ENCODE peak calls at places on chromosomes 1 and 21, in ten cellular contexts. One of them, this sample, is unnamed.

GRCh38 chr1:63713627-63714481 is 60.0 kb upstream of the ROR1 start:
- DNase-seq in GM12891: no peak
- DNase-seq in upper lobe of left lung: no peak
- DNase-seq in lower leg skin: no peak
- DNase-seq in NB4: no peak
- DNase-seq in A549: peak
- DNase-seq in uterus: no peak
- DNase-seq in IMR-90: peak
- DNase-seq in HCT116: peak
- DNase-seq in stomach: no peak
- DNase-seq in this sample: peak

GRCh38 chr1:2194319-2194897 is at the start of gene FAAP20:
- DNase-seq in GM12891: peak
- DNase-seq in A549: peak
- DNase-seq in uterus: no peak
- DNase-seq in HCT116: peak
- DNase-seq in IMR-90: peak
- DNase-seq in lower leg skin: no peak
- DNase-seq in stomach: peak
- DNase-seq in upper lobe of left lung: peak
- DNase-seq in NB4: peak
- DNase-seq in this sample: peak

GRCh38 chr21:21200939-21201610 is 202.9 kb downstream of the NCAM2 start:
- DNase-seq in IMR-90: peak
- DNase-seq in HCT116: no peak
- DNase-seq in GM12891: no peak
- DNase-seq in A549: no peak
- DNase-seq in upper lobe of left lung: no peak
- DNase-seq in stomach: no peak
- DNase-seq in lower leg skin: no peak
- DNase-seq in NB4: no peak
- DNase-seq in uterus: no peak
- DNase-seq in this sample: no peak

GRCh38 chr21:46187814-46188213 is 3.6 kb upstream of the SPATC1L start:
- DNase-seq in HCT116: no peak
- DNase-seq in stomach: no peak
- DNase-seq in A549: no peak
- DNase-seq in GM12891: no peak
- DNase-seq in upper lobe of left lung: no peak
- DNase-seq in IMR-90: no peak
- DNase-seq in NB4: no peak
- DNase-seq in uterus: no peak
- DNase-seq in lower leg skin: no peak
- DNase-seq in this sample: no peak

GRCh38 chr1:241842565-241842964 is 5.4 kb upstream of the EXO1 start:
- DNase-seq in NB4: no peak
- DNase-seq in GM12891: no peak
- DNase-seq in uterus: no peak
- DNase-seq in IMR-90: peak
- DNase-seq in HCT116: no peak
- DNase-seq in A549: no peak
- DNase-seq in upper lobe of left lung: no peak
- DNase-seq in lower leg skin: no peak
- DNase-seq in stomach: no peak
- DNase-seq in this sample: no peak

GRCh38 chr1:208513799-208514198 is 269.6 kb upstream of the PLXNA2 start:
- DNase-seq in lower leg skin: no peak
- DNase-seq in NB4: no peak
- DNase-seq in uterus: no peak
- DNase-seq in stomach: no peak
- DNase-seq in upper lobe of left lung: no peak
- DNase-seq in GM12891: no peak
- DNase-seq in HCT116: no peak
- DNase-seq in A549: no peak
- DNase-seq in IMR-90: no peak
- DNase-seq in this sample: no peak

GRCh38 chr1:228243093-228243492 is 35.2 kb downstream of the OBSCN start:
- DNase-seq in uterus: no peak
- DNase-seq in HCT116: no peak
- DNase-seq in IMR-90: no peak
- DNase-seq in upper lobe of left lung: no peak
- DNase-seq in A549: no peak
- DNase-seq in GM12891: no peak
- DNase-seq in NB4: no peak
- DNase-seq in stomach: no peak
- DNase-seq in lower leg skin: no peak
- DNase-seq in this sample: no peak

GRCh38 chr1:7469255-7469938 is 301.7 kb upstream of the VAMP3 start:
- DNase-seq in stomach: no peak
- DNase-seq in A549: no peak
- DNase-seq in NB4: no peak
- DNase-seq in upper lobe of left lung: no peak
- DNase-seq in lower leg skin: no peak
- DNase-seq in GM12891: no peak
- DNase-seq in HCT116: no peak
- DNase-seq in uterus: no peak
- DNase-seq in IMR-90: no peak
- DNase-seq in this sample: peak

DNA sequence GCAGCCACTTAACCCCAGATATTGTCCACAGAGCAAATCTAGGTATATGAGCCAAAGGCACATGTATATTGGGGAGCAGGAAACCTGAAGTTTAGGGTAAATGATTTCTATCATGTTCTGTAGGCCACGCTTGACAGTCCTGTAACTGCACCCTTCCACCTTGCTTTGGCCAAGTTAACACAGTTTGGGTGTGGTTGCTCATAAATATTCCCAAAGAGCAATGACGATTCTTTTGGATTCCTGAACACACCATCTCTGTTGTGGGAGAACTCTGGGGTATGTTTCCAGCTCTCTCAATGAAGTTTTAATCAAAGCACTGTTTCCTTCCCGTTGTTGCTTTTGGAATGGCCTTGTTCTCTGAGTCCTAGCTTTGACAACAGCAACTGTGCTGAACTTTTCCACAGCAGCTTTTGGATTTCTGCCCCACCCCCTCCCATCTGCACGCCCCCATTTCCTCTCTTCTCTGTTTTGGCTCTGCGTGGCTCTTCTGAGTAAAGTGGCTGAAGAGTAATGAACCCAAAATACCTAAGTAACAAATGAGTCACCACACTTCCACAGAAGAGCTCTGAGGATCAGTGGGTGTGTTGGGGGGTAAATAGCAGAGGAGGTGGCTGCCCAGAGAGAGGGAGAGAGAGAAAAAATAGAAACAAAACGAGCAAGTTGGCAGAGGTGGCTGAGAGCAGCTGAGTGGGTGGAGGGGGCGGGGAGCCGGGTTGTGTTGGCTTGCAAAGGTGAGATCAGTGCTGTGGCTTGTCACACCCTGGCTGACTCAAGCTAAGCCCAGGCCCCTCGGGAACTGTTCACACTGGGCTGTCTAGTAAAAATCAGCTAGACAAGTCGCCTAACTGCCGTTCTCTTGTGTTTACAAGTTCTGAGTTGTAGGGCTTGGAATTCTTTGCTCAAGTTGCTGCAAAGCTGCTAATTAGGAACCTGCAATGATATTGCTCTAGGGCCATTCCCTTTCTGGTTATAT is 26.9 kb upstream of the RAP1A start:
- DNase-seq in NB4: peak
- DNase-seq in IMR-90: peak
- DNase-seq in lower leg skin: peak
- DNase-seq in stomach: peak
- DNase-seq in GM12891: no peak
- DNase-seq in A549: peak
- DNase-seq in HCT116: peak
- DNase-seq in uterus: peak
- DNase-seq in upper lobe of left lung: peak
- DNase-seq in this sample: peak
- TF ChIP-seq POLR2A in NB4: no peak
- TF ChIP-seq POLR2A in IMR-90: no peak
- TF ChIP-seq POLR2A in lower leg skin: no peak
- TF ChIP-seq POLR2A in stomach: no peak
- TF ChIP-seq POLR2A in GM12891: peak
- TF ChIP-seq POLR2A in A549: no peak
- TF ChIP-seq POLR2A in HCT116: no peak
- TF ChIP-seq POLR2A in uterus: no peak
- TF ChIP-seq POLR2A in upper lobe of left lung: no peak
- TF ChIP-seq POLR2A in this sample: no peak

DNA sequence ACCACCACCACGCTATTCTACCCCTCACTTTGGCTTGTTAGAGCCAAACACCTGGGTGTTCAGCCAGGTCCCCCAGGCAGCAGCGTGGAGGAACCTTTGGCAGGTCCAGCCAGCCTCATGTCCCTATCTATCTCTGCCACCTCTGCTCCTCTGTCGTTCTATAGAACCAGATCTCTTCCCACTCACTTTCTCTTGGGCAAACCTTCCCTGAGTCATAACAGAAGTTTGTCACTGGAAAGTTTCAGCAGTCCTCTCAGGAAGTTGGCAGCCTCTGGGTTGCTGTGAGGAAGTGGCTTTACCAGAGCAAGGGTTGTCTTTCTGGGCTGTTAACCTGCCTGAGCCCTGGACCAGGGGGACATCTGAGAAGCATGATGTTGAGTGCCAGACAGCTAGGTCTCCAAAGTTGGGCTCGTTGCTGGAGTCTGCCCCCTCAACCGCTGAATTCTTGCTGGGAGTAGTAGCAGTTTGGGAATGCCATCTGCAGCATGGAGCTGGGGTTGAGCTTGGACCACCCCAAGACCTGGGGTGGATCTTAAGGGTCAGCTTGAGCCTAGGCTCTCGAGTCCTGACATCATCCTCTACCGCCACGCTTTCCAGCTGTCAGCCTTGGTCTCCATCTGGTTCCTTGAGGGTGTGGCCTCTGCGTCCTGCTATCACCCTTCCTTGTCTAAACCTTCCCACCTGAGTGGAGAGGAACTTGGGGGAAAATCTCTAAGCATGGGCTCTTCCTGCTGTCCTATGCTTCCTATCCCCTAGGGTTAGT is 870 bp upstream of the SH3BGRL3 start:
- DNase-seq in upper lobe of left lung: peak
- DNase-seq in NB4: peak
- DNase-seq in stomach: peak
- DNase-seq in lower leg skin: peak
- DNase-seq in IMR-90: peak
- DNase-seq in A549: no peak
- DNase-seq in GM12891: no peak
- DNase-seq in HCT116: no peak
- DNase-seq in uterus: no peak
- DNase-seq in this sample: no peak
- TF ChIP-seq POLR2A in upper lobe of left lung: no peak
- TF ChIP-seq POLR2A in NB4: no peak
- TF ChIP-seq POLR2A in stomach: no peak
- TF ChIP-seq POLR2A in lower leg skin: no peak
- TF ChIP-seq POLR2A in IMR-90: no peak
- TF ChIP-seq POLR2A in A549: no peak
- TF ChIP-seq POLR2A in GM12891: no peak
- TF ChIP-seq POLR2A in HCT116: no peak
- TF ChIP-seq POLR2A in uterus: no peak
- TF ChIP-seq POLR2A in this sample: no peak

GRCh38 chr1:112464501-112464900 is 44.3 kb upstream of the WNT2B start:
- DNase-seq in NB4: no peak
- DNase-seq in lower leg skin: peak
- DNase-seq in A549: no peak
- DNase-seq in HCT116: no peak
- DNase-seq in IMR-90: no peak
- DNase-seq in uterus: no peak
- DNase-seq in upper lobe of left lung: peak
- DNase-seq in stomach: no peak
- DNase-seq in GM12891: no peak
- DNase-seq in this sample: no peak

GRCh38 chr1:112465122-112465521 is 43.6 kb upstream of the WNT2B start:
- DNase-seq in stomach: no peak
- DNase-seq in HCT116: no peak
- DNase-seq in IMR-90: peak
- DNase-seq in uterus: no peak
- DNase-seq in NB4: no peak
- DNase-seq in A549: no peak
- DNase-seq in lower leg skin: no peak
- DNase-seq in upper lobe of left lung: no peak
- DNase-seq in GM12891: no peak
- DNase-seq in this sample: no peak

GRCh38 chr1:112462953-112463279 is 45.8 kb upstream of the WNT2B start:
- DNase-seq in stomach: no peak
- DNase-seq in GM12891: no peak
- DNase-seq in upper lobe of left lung: no peak
- DNase-seq in lower leg skin: no peak
- DNase-seq in A549: no peak
- DNase-seq in HCT116: no peak
- DNase-seq in IMR-90: no peak
- DNase-seq in NB4: no peak
- DNase-seq in uterus: no peak
- DNase-seq in this sample: no peak

GRCh38 chr1:112461200-112461871 is 47.4 kb upstream of the WNT2B start:
- DNase-seq in HCT116: no peak
- DNase-seq in uterus: no peak
- DNase-seq in IMR-90: no peak
- DNase-seq in GM12891: no peak
- DNase-seq in lower leg skin: no peak
- DNase-seq in NB4: no peak
- DNase-seq in upper lobe of left lung: no peak
- DNase-seq in A549: no peak
- DNase-seq in stomach: no peak
- DNase-seq in this sample: no peak

DNA sequence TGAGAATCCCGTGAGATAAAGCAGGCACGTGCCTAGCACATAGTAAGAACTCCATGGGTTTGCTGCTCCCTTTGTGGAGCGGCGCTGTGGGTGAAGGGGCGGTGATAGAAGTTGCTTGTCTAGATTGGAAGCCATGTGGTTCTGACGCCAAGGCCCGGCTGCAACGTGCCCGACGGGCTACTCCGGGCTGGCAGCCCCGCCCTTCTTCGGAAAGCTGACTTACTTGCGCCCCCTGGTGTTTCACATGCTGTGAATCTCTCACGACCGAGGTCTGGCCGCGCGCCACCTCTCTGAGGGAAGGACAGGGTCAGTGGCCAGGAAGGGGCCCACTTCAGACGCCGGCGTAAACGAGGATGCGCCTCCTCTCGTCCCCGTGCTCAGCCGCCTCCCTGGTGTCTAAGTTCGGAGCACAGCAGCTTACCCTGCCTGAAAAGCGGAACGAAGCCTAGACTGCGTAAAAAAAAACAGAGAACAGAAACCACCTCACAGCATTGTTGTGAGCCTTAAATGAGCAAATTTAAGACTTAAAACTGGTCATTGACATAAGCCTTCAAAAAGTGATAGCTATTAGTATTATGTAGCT is 42.6 kb upstream of the WNT2B start:
- DNase-seq in stomach: peak
- DNase-seq in uterus: peak
- DNase-seq in HCT116: peak
- DNase-seq in IMR-90: peak
- DNase-seq in GM12891: peak
- DNase-seq in upper lobe of left lung: peak
- DNase-seq in NB4: peak
- DNase-seq in A549: peak
- DNase-seq in lower leg skin: peak
- DNase-seq in this sample: peak
- TF ChIP-seq POLR2A in stomach: no peak
- TF ChIP-seq POLR2A in uterus: no peak
- TF ChIP-seq POLR2A in HCT116: no peak
- TF ChIP-seq POLR2A in IMR-90: peak
- TF ChIP-seq POLR2A in GM12891: no peak
- TF ChIP-seq POLR2A in upper lobe of left lung: no peak
- TF ChIP-seq POLR2A in NB4: no peak
- TF ChIP-seq POLR2A in A549: no peak
- TF ChIP-seq POLR2A in lower leg skin: no peak
- TF ChIP-seq POLR2A in this sample: no peak

DNA sequence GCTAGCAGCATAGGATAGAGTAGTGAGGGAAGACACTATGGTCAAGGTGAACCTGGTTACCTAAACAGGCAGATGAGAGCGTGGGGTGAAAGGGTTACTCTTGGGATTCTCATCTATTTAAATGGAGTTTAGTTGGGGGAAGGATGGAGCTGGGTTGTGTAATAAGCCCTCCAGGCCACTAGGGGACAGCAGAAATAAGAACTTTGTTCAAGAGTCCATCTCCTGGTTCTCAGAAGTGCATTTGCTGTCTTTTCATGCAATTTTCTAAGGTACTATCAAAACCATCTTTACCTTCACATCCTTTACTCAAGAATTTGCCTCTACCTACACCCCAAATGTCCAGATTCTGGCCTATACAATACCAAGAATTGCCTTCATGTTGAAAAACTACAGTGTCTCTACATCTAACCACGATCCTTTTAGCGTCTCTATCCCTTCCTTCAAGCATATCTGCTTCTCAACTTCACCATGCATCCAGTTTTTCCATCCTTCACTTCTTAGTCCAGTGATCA is 28.0 kb downstream of the SLAMF1 start:
- DNase-seq in HCT116: peak
- DNase-seq in stomach: no peak
- DNase-seq in GM12891: no peak
- DNase-seq in IMR-90: no peak
- DNase-seq in lower leg skin: no peak
- DNase-seq in NB4: peak
- DNase-seq in upper lobe of left lung: no peak
- DNase-seq in A549: peak
- DNase-seq in uterus: no peak
- DNase-seq in this sample: peak
- TF ChIP-seq POLR2A in HCT116: no peak
- TF ChIP-seq POLR2A in stomach: no peak
- TF ChIP-seq POLR2A in GM12891: peak
- TF ChIP-seq POLR2A in IMR-90: no peak
- TF ChIP-seq POLR2A in lower leg skin: no peak
- TF ChIP-seq POLR2A in NB4: no peak
- TF ChIP-seq POLR2A in upper lobe of left lung: no peak
- TF ChIP-seq POLR2A in A549: no peak
- TF ChIP-seq POLR2A in uterus: no peak
- TF ChIP-seq POLR2A in this sample: no peak